ENCODE peak calls at places on chromosomes 3 and 15, in ten cellular contexts. One of them, this sample, is unnamed.

GRCh38 chr15:72176155-72176554 is 21.4 kb downstream of the GRAMD2A start:
- DNase-seq in A549: no peak
- DNase-seq in right atrium auricular region: no peak
- DNase-seq in cardiac fibroblast: no peak
- DNase-seq in mesothelial cell of epicardium: no peak
- DNase-seq in fibroblast of lung: no peak
- DNase-seq in Peyer's patch: no peak
- DNase-seq in mucosa of descending colon: no peak
- DNase-seq in uterus: no peak
- DNase-seq in AG09319: no peak
- DNase-seq in this sample: no peak

GRCh38 chr15:27059610-27060202 is 88.7 kb downstream of the GABRG3 start:
- DNase-seq in A549: peak; percentile 84
- DNase-seq in right atrium auricular region: no peak
- DNase-seq in cardiac fibroblast: peak; percentile 26
- DNase-seq in mesothelial cell of epicardium: no peak
- DNase-seq in fibroblast of lung: peak; percentile 56
- DNase-seq in Peyer's patch: no peak
- DNase-seq in mucosa of descending colon: peak; percentile 36
- DNase-seq in uterus: no peak
- DNase-seq in AG09319: peak; percentile 2
- DNase-seq in this sample: peak; percentile 49

GRCh38 chr3:169668957-169669681 is 5.6 kb upstream of the MECOM start:
- DNase-seq in A549: peak; percentile 55
- DNase-seq in right atrium auricular region: peak; percentile 81
- DNase-seq in cardiac fibroblast: peak; percentile 68
- DNase-seq in mesothelial cell of epicardium: peak; percentile 63
- DNase-seq in fibroblast of lung: peak; percentile 75
- DNase-seq in Peyer's patch: peak; percentile 73
- DNase-seq in mucosa of descending colon: peak; percentile 85
- DNase-seq in uterus: peak; percentile 32
- DNase-seq in AG09319: no peak
- DNase-seq in this sample: peak; percentile 66

GRCh38 chr3:84772841-84773240 is 185.9 kb upstream of the CADM2 start:
- DNase-seq in A549: no peak
- DNase-seq in right atrium auricular region: no peak
- DNase-seq in cardiac fibroblast: peak; percentile 5
- DNase-seq in mesothelial cell of epicardium: no peak
- DNase-seq in fibroblast of lung: no peak
- DNase-seq in Peyer's patch: no peak
- DNase-seq in mucosa of descending colon: no peak
- DNase-seq in uterus: no peak
- DNase-seq in AG09319: no peak
- DNase-seq in this sample: no peak

GRCh38 chr15:64842099-64842940 is 605 bp downstream of the PLEKHO2 start:
- DNase-seq in A549: peak; percentile 29
- DNase-seq in right atrium auricular region: peak; percentile 81
- DNase-seq in cardiac fibroblast: peak; percentile 52
- DNase-seq in mesothelial cell of epicardium: no peak
- DNase-seq in fibroblast of lung: no peak
- DNase-seq in Peyer's patch: peak; percentile 58
- DNase-seq in mucosa of descending colon: peak; percentile 35
- DNase-seq in uterus: no peak
- DNase-seq in AG09319: no peak
- DNase-seq in this sample: peak; percentile 38

GRCh38 chr15:48858401-48858800 is 19.5 kb upstream of the EID1 start:
- DNase-seq in A549: no peak
- DNase-seq in right atrium auricular region: no peak
- DNase-seq in cardiac fibroblast: peak; percentile 53
- DNase-seq in mesothelial cell of epicardium: no peak
- DNase-seq in fibroblast of lung: peak; percentile 62
- DNase-seq in Peyer's patch: no peak
- DNase-seq in mucosa of descending colon: no peak
- DNase-seq in uterus: no peak
- DNase-seq in AG09319: no peak
- DNase-seq in this sample: no peak

GRCh38 chr3:50552058-50552435 is 15.5 kb downstream of the C3orf18 start:
- DNase-seq in A549: no peak
- DNase-seq in right atrium auricular region: no peak
- DNase-seq in cardiac fibroblast: no peak
- DNase-seq in mesothelial cell of epicardium: no peak
- DNase-seq in fibroblast of lung: no peak
- DNase-seq in Peyer's patch: no peak
- DNase-seq in mucosa of descending colon: no peak
- DNase-seq in uterus: no peak
- DNase-seq in AG09319: no peak
- DNase-seq in this sample: no peak

GRCh38 chr3:119663885-119664284 is 3.5 kb upstream of the POPDC2 start:
- DNase-seq in A549: no peak
- DNase-seq in right atrium auricular region: no peak
- DNase-seq in cardiac fibroblast: peak; percentile 53
- DNase-seq in mesothelial cell of epicardium: no peak
- DNase-seq in fibroblast of lung: no peak
- DNase-seq in Peyer's patch: no peak
- DNase-seq in mucosa of descending colon: no peak
- DNase-seq in uterus: no peak
- DNase-seq in AG09319: no peak
- DNase-seq in this sample: no peak

GRCh38 chr15:50127255-50127777 is 8.3 kb upstream of the ATP8B4 start:
- DNase-seq in A549: no peak
- DNase-seq in right atrium auricular region: no peak
- DNase-seq in cardiac fibroblast: no peak
- DNase-seq in mesothelial cell of epicardium: no peak
- DNase-seq in fibroblast of lung: peak; percentile 48
- DNase-seq in Peyer's patch: no peak
- DNase-seq in mucosa of descending colon: no peak
- DNase-seq in uterus: no peak
- DNase-seq in AG09319: no peak
- DNase-seq in this sample: no peak

GRCh38 chr3:43768594-43768993 is 77.9 kb downstream of the ABHD5 start:
- DNase-seq in A549: no peak
- DNase-seq in right atrium auricular region: peak; percentile 81
- DNase-seq in cardiac fibroblast: peak; percentile 51
- DNase-seq in mesothelial cell of epicardium: no peak
- DNase-seq in fibroblast of lung: peak; percentile 87
- DNase-seq in Peyer's patch: no peak
- DNase-seq in mucosa of descending colon: no peak
- DNase-seq in uterus: peak; percentile 36
- DNase-seq in AG09319: peak; percentile 67
- DNase-seq in this sample: no peak

GRCh38 chr15:98121957-98122356 is 161.5 kb downstream of the ARRDC4 start:
- DNase-seq in A549: no peak
- DNase-seq in right atrium auricular region: no peak
- DNase-seq in cardiac fibroblast: no peak
- DNase-seq in mesothelial cell of epicardium: no peak
- DNase-seq in fibroblast of lung: no peak
- DNase-seq in Peyer's patch: no peak
- DNase-seq in mucosa of descending colon: no peak
- DNase-seq in uterus: peak; percentile 29
- DNase-seq in AG09319: no peak
- DNase-seq in this sample: no peak

GRCh38 chr3:113231827-113232253 is 20.5 kb downstream of the BOC start:
- DNase-seq in A549: peak; percentile 95
- DNase-seq in right atrium auricular region: no peak
- DNase-seq in cardiac fibroblast: peak; percentile 88
- DNase-seq in mesothelial cell of epicardium: no peak
- DNase-seq in fibroblast of lung: peak; percentile 36
- DNase-seq in Peyer's patch: no peak
- DNase-seq in mucosa of descending colon: no peak
- DNase-seq in uterus: no peak
- DNase-seq in AG09319: no peak
- DNase-seq in this sample: no peak

GRCh38 chr15:34708422-34708821 is 46.4 kb downstream of the GJD2 start:
- DNase-seq in A549: peak; percentile 38
- DNase-seq in right atrium auricular region: no peak
- DNase-seq in cardiac fibroblast: peak; percentile 68
- DNase-seq in mesothelial cell of epicardium: no peak
- DNase-seq in fibroblast of lung: peak; percentile 76
- DNase-seq in Peyer's patch: no peak
- DNase-seq in mucosa of descending colon: peak; percentile 3
- DNase-seq in uterus: no peak
- DNase-seq in AG09319: peak; percentile 27
- DNase-seq in this sample: no peak

GRCh38 chr3:30282052-30282708 is 324.2 kb upstream of the TGFBR2 start:
- DNase-seq in A549: peak; percentile 28
- DNase-seq in right atrium auricular region: no peak
- DNase-seq in cardiac fibroblast: peak; percentile 95
- DNase-seq in mesothelial cell of epicardium: no peak
- DNase-seq in fibroblast of lung: peak; percentile 64
- DNase-seq in Peyer's patch: no peak
- DNase-seq in mucosa of descending colon: no peak
- DNase-seq in uterus: no peak
- DNase-seq in AG09319: peak; percentile 23
- DNase-seq in this sample: peak; percentile 15

GRCh38 chr15:68729789-68730201 is 90.9 kb downstream of the ANP32A start:
- DNase-seq in A549: no peak
- DNase-seq in right atrium auricular region: no peak
- DNase-seq in cardiac fibroblast: no peak
- DNase-seq in mesothelial cell of epicardium: no peak
- DNase-seq in fibroblast of lung: peak; percentile 11
- DNase-seq in Peyer's patch: no peak
- DNase-seq in mucosa of descending colon: no peak
- DNase-seq in uterus: peak; percentile 50
- DNase-seq in AG09319: peak; percentile 38
- DNase-seq in this sample: no peak

GRCh38 chr3:134666885-134667284 is 16.1 kb upstream of the KY start:
- DNase-seq in A549: no peak
- DNase-seq in right atrium auricular region: no peak
- DNase-seq in cardiac fibroblast: no peak
- DNase-seq in mesothelial cell of epicardium: no peak
- DNase-seq in fibroblast of lung: no peak
- DNase-seq in Peyer's patch: no peak
- DNase-seq in mucosa of descending colon: no peak
- DNase-seq in uterus: no peak
- DNase-seq in AG09319: no peak
- DNase-seq in this sample: no peak
- TF ChIP-seq CTCF in A549: no peak
- TF ChIP-seq CTCF in right atrium auricular region: no peak
- TF ChIP-seq CTCF in cardiac fibroblast: no peak
- TF ChIP-seq CTCF in mesothelial cell of epicardium: no peak
- TF ChIP-seq CTCF in fibroblast of lung: no peak
- TF ChIP-seq CTCF in Peyer's patch: no peak
- TF ChIP-seq CTCF in mucosa of descending colon: no peak
- TF ChIP-seq CTCF in uterus: no peak
- TF ChIP-seq CTCF in AG09319: no peak
- TF ChIP-seq CTCF in this sample: no peak

GRCh38 chr3:103794656-103795055 is 1359.8 kb downstream of the ZPLD1 start:
- DNase-seq in A549: no peak
- DNase-seq in right atrium auricular region: no peak
- DNase-seq in cardiac fibroblast: no peak
- DNase-seq in mesothelial cell of epicardium: no peak
- DNase-seq in fibroblast of lung: no peak
- DNase-seq in Peyer's patch: no peak
- DNase-seq in mucosa of descending colon: no peak
- DNase-seq in uterus: no peak
- DNase-seq in AG09319: no peak
- DNase-seq in this sample: no peak
- TF ChIP-seq CTCF in A549: no peak
- TF ChIP-seq CTCF in right atrium auricular region: no peak
- TF ChIP-seq CTCF in cardiac fibroblast: no peak
- TF ChIP-seq CTCF in mesothelial cell of epicardium: no peak
- TF ChIP-seq CTCF in fibroblast of lung: no peak
- TF ChIP-seq CTCF in Peyer's patch: no peak
- TF ChIP-seq CTCF in mucosa of descending colon: no peak
- TF ChIP-seq CTCF in uterus: no peak
- TF ChIP-seq CTCF in AG09319: no peak
- TF ChIP-seq CTCF in this sample: no peak

GRCh38 chr3:14412831-14413380 is 10.5 kb downstream of the SLC6A6 start:
- DNase-seq in A549: no peak
- DNase-seq in right atrium auricular region: no peak
- DNase-seq in cardiac fibroblast: no peak
- DNase-seq in mesothelial cell of epicardium: no peak
- DNase-seq in fibroblast of lung: no peak
- DNase-seq in Peyer's patch: no peak
- DNase-seq in mucosa of descending colon: no peak
- DNase-seq in uterus: peak; percentile 85
- DNase-seq in AG09319: no peak
- DNase-seq in this sample: no peak

GRCh38 chr3:14410501-14411165 is 8.2 kb downstream of the SLC6A6 start:
- DNase-seq in A549: peak; percentile 87
- DNase-seq in right atrium auricular region: peak; percentile 75
- DNase-seq in cardiac fibroblast: peak; percentile 92
- DNase-seq in mesothelial cell of epicardium: no peak
- DNase-seq in fibroblast of lung: peak; percentile 70
- DNase-seq in Peyer's patch: no peak
- DNase-seq in mucosa of descending colon: no peak
- DNase-seq in uterus: no peak
- DNase-seq in AG09319: peak; percentile 82
- DNase-seq in this sample: peak; percentile 60

GRCh38 chr3:14411166-14411526 is 8.7 kb downstream of the SLC6A6 start:
- DNase-seq in A549: no peak
- DNase-seq in right atrium auricular region: no peak
- DNase-seq in cardiac fibroblast: no peak
- DNase-seq in mesothelial cell of epicardium: no peak
- DNase-seq in fibroblast of lung: no peak
- DNase-seq in Peyer's patch: no peak
- DNase-seq in mucosa of descending colon: no peak
- DNase-seq in uterus: no peak
- DNase-seq in AG09319: no peak
- DNase-seq in this sample: no peak

GRCh38 chr3:14413381-14414071 is 11.1 kb downstream of the SLC6A6 start:
- DNase-seq in A549: no peak
- DNase-seq in right atrium auricular region: no peak
- DNase-seq in cardiac fibroblast: peak; percentile 52
- DNase-seq in mesothelial cell of epicardium: no peak
- DNase-seq in fibroblast of lung: peak; percentile 52
- DNase-seq in Peyer's patch: no peak
- DNase-seq in mucosa of descending colon: no peak
- DNase-seq in uterus: no peak
- DNase-seq in AG09319: no peak
- DNase-seq in this sample: no peak

GRCh38 chr3:14411988-14412387 is 9.6 kb downstream of the SLC6A6 start:
- DNase-seq in A549: no peak
- DNase-seq in right atrium auricular region: no peak
- DNase-seq in cardiac fibroblast: no peak
- DNase-seq in mesothelial cell of epicardium: no peak
- DNase-seq in fibroblast of lung: no peak
- DNase-seq in Peyer's patch: no peak
- DNase-seq in mucosa of descending colon: no peak
- DNase-seq in uterus: no peak
- DNase-seq in AG09319: no peak
- DNase-seq in this sample: no peak
- TF ChIP-seq CTCF in A549: no peak
- TF ChIP-seq CTCF in right atrium auricular region: no peak
- TF ChIP-seq CTCF in cardiac fibroblast: peak; percentile 2
- TF ChIP-seq CTCF in mesothelial cell of epicardium: no peak
- TF ChIP-seq CTCF in fibroblast of lung: peak; percentile 31
- TF ChIP-seq CTCF in Peyer's patch: no peak
- TF ChIP-seq CTCF in mucosa of descending colon: no peak
- TF ChIP-seq CTCF in uterus: no peak
- TF ChIP-seq CTCF in AG09319: peak; percentile 10
- TF ChIP-seq CTCF in this sample: no peak

DNA sequence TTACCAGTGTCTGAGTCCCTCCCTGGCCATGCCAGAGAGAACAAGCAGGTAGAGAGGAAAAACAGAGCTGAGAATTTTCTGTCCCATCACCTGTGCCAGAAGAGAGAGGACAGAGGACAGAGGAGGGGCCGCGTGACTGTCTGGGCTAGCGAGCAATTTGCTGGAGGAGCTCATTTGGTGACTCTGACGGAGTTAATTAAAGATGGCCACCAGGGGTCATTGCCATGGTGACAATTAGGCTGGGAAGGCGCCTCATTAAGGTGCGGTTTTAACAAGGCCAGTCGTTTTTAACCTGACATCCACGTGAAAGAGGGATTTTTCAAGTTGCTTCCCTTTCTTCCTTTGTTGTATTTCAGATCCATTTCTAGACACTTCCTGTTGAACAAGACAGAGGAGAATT is 72.4 kb downstream of the RHCG start:
- DNase-seq in A549: no peak
- DNase-seq in right atrium auricular region: no peak
- DNase-seq in cardiac fibroblast: no peak
- DNase-seq in mesothelial cell of epicardium: no peak
- DNase-seq in fibroblast of lung: no peak
- DNase-seq in Peyer's patch: no peak
- DNase-seq in mucosa of descending colon: no peak
- DNase-seq in uterus: no peak
- DNase-seq in AG09319: no peak
- DNase-seq in this sample: no peak
- TF ChIP-seq CTCF in A549: no peak
- TF ChIP-seq CTCF in right atrium auricular region: no peak
- TF ChIP-seq CTCF in cardiac fibroblast: no peak
- TF ChIP-seq CTCF in mesothelial cell of epicardium: no peak
- TF ChIP-seq CTCF in fibroblast of lung: no peak
- TF ChIP-seq CTCF in Peyer's patch: no peak
- TF ChIP-seq CTCF in mucosa of descending colon: no peak
- TF ChIP-seq CTCF in uterus: no peak
- TF ChIP-seq CTCF in AG09319: no peak
- TF ChIP-seq CTCF in this sample: no peak